ENCODE peak calls at places on chromosome 1, in ten cellular contexts. E is stimulated activated CD4-positive, alpha-beta T cell treated with anti-CD3 and anti-CD28 coated beads, Interleukin-4, amount 100 ng/mL, for 4 hours; V is effector memory CD4-positive, alpha-beta T cell; O is T-helper 1 cell; W is activated gamma-delta T cell treated with anti-CD3 and anti-CD28 coated beads, Interleukin-2, amount 50 U/mL, for 16 hours; U is activated naive CD4-positive, alpha-beta T cell; L is psoas muscle; H is NT2/D1; D is NCI-H2171 treated with DMSO at 0.1 percent for 48 hours; K is T-helper 2 cell. G is an unnamed sample.

GRCh38 chr1:15189692-15190321 is 36.3 kb downstream of the TMEM51 start:
- DNase-seq in V (no peak), O (no peak), D (no peak), L (no peak), K (no peak), U (no peak), E (no peak), W (no peak), H (no peak), G (no peak)

GRCh38 chr1:2604854-2605753 is 18.5 kb downstream of the PRXL2B start:
- DNase-seq in E (no peak), D (no peak), L (no peak), H (no peak), V (no peak), U (no peak), W (no peak), O (no peak), K (no peak), G (no peak)

GRCh38 chr1:53804791-53805505 is 33.1 kb downstream of the NDC1 start:
- DNase-seq in D (no peak), V (no peak), H (no peak), E (no peak), O (no peak), W (no peak), K (no peak), U (no peak), L (no peak), G (no peak)

GRCh38 chr1:239858058-239858457 is 233.6 kb upstream of the FMN2 start:
- DNase-seq in K (no peak), W (no peak), O (no peak), V (no peak), D (no peak), H (no peak), L (no peak), U (no peak), E (no peak), G (no peak)

GRCh38 chr1:63366915-63367217 is 561 bp upstream of the ALG6 start:
- DNase-seq in W (no peak), U (no peak), L (no peak), O (no peak), D (no peak), E (no peak), K (no peak), V (no peak), H (no peak), G (no peak)

GRCh38 chr1:42052300-42052699 is 100.9 kb upstream of the GUCA2B start:
- DNase-seq in O (no peak), H (no peak), V (no peak), L (no peak), D (no peak), E (no peak), K (no peak), U (no peak), W (no peak), G (no peak)

GRCh38 chr1:151512801-151513625 is 1.8 kb downstream of the CGN start:
- DNase-seq in E (no peak), U (no peak), D (no peak), O (no peak), L (no peak), V (no peak), W (no peak), H (no peak), K (no peak), G (no peak)

GRCh38 chr1:41804176-41804575 is 114.5 kb downstream of the HIVEP3 start:
- DNase-seq in L (no peak), D (no peak), W (peak), E (no peak), O (no peak), K (peak), H (no peak), V (no peak), U (no peak), G (no peak)

GRCh38 chr1:199646761-199647160 is 380.7 kb upstream of the NR5A2 start:
- DNase-seq in W (no peak), L (no peak), K (no peak), O (no peak), V (no peak), H (no peak), U (no peak), D (no peak), E (no peak), G (no peak)

GRCh38 chr1:221200464-221200863 is 321.2 kb downstream of the HLX start:
- DNase-seq in O (no peak), E (no peak), H (no peak), V (no peak), U (no peak), K (peak), W (no peak), D (no peak), L (no peak), G (no peak)

GRCh38 chr1:27940297-27940696 is 5.5 kb downstream of the SMPDL3B start:
- DNase-seq in E (peak), L (no peak), W (peak), K (peak), O (peak), V (peak), D (no peak), U (peak), H (no peak), G (peak)

GRCh38 chr1:235567812-235568444 is 63.7 kb upstream of the B3GALNT2 start:
- DNase-seq in W (no peak), H (no peak), O (no peak), E (no peak), D (no peak), U (no peak), V (no peak), L (no peak), K (peak), G (no peak)

GRCh38 chr1:116769561-116769977 is 15.3 kb downstream of the CD2 start:
- DNase-seq in V (peak), L (no peak), E (no peak), O (peak), H (no peak), D (no peak), W (peak), U (no peak), K (peak), G (peak)

GRCh38 chr1:248841702-248842395 is 3.8 kb downstream of the ZNF672 start:
- DNase-seq in V (no peak), W (no peak), U (no peak), E (no peak), H (no peak), D (no peak), L (peak), K (peak), O (no peak), G (no peak)

GRCh38 chr1:203287109-203287893 is 18.0 kb upstream of the BTG2 start:
- DNase-seq in D (peak), U (no peak), H (no peak), L (peak), O (peak), W (peak), K (peak), E (peak), V (peak), G (peak)

GRCh38 chr1:24892188-24893153 is 37.6 kb downstream of the RUNX3 start:
- DNase-seq in D (no peak), L (no peak), K (no peak), O (no peak), U (no peak), H (no peak), W (no peak), V (no peak), E (no peak), G (no peak)

GRCh38 chr1:203930343-203930742 is 68.9 kb downstream of the SNRPE start:
- DNase-seq in E (no peak), L (no peak), W (no peak), K (no peak), D (no peak), V (no peak), O (no peak), U (no peak), H (no peak), G (no peak)

GRCh38 chr1:22107126-22107525 is 35.8 kb downstream of the WNT4 start:
- DNase-seq in O (no peak), U (no peak), K (no peak), D (no peak), E (no peak), V (no peak), L (no peak), H (no peak), W (no peak), G (no peak)

GRCh38 chr1:196063307-196063706 is 544.9 kb downstream of the KCNT2 start:
- DNase-seq in W (no peak), E (no peak), K (no peak), V (no peak), U (no peak), L (no peak), H (no peak), O (no peak), D (peak), G (no peak)

GRCh38 chr1:214439352-214440119 is 111.9 kb downstream of the PTPN14 start:
- DNase-seq in E (no peak), V (no peak), U (no peak), L (peak), W (no peak), O (no peak), H (no peak), K (peak), D (peak), G (peak)

GRCh38 chr1:193058529-193059281 is 455 bp downstream of the UCHL5 start:
- DNase-seq in L (no peak), O (peak), E (peak), V (peak), H (no peak), W (peak), U (peak), D (peak), K (peak), G (peak)

GRCh38 chr1:87436534-87436933 is 107.9 kb downstream of the LMO4 start:
- DNase-seq in E (no peak), L (no peak), W (no peak), O (no peak), V (no peak), K (no peak), D (no peak), U (no peak), H (no peak), G (no peak)

GRCh38 chr1:26991310-26992116 is 2.0 kb upstream of the TRNP1 start:
- DNase-seq in W (no peak), U (no peak), K (peak), H (no peak), L (no peak), E (no peak), D (peak), O (no peak), V (no peak), G (peak)

GRCh38 chr1:6460349-6461236 is 5.4 kb downstream of the TNFRSF25 start:
- DNase-seq in K (peak), V (peak), W (peak), H (no peak), L (no peak), O (peak), U (peak), E (peak), D (no peak), G (peak)

GRCh38 chr1:199551967-199552565 is 475.4 kb upstream of the NR5A2 start:
- DNase-seq in L (no peak), E (peak), O (no peak), U (no peak), K (peak), W (no peak), H (peak), V (no peak), D (peak), G (peak)

GRCh38 chr1:203320546-203321272 is 15.4 kb downstream of the BTG2 start:
- DNase-seq in K (peak), U (no peak), V (peak), L (no peak), W (peak), E (no peak), H (no peak), O (peak), D (peak), G (peak)

GRCh38 chr1:166032901-166033371 is 133.9 kb downstream of the FAM78B start:
- DNase-seq in V (no peak), D (peak), O (no peak), K (no peak), U (no peak), H (no peak), E (no peak), L (peak), W (no peak), G (no peak)

G was measured in GM10248.